ENCODE peak calls at places on chromosomes 4 and X, in eight cellular contexts. Z is IMR-90; D is SK-N-SH; L is CD8-positive, alpha-beta T cell; Y is heart left ventricle; P is H9; U is neural progenitor cell; S is PC-3. K is an unnamed sample. For H3K4me1, the result is how much of the 10 kb centered on the place peaks cover.

GRCh38 chrX:10111364-10112148 is 45.2 kb upstream of the CLCN4 start:
- DNase-seq in D (no peak), U (no peak), P (no peak), S (no peak), Y (peak), L (peak), Z (peak), K (peak)

GRCh38 chrX:103417933-103418332 is 41.6 kb downstream of the BEX3 start:
- DNase-seq in Y (no peak), Z (peak), D (no peak), U (no peak), L (no peak), P (no peak), S (no peak), K (no peak)

GRCh38 chrX:19888419-19888879 is 1.0 kb upstream of the SH3KBP1 start:
- DNase-seq in S (peak), Y (no peak), U (peak), D (peak), L (peak), Z (peak), P (no peak), K (peak)

GRCh38 chr4:71941001-71941400 is 90.8 kb upstream of the NPFFR2 start:
- DNase-seq in U (peak), Z (peak), L (no peak), S (peak), P (peak), Y (no peak), D (peak), K (no peak)

GRCh38 chr4:168501407-168501806 is 4.6 kb downstream of the PALLD start:
- DNase-seq in Z (no peak), Y (no peak), L (no peak), D (no peak), U (no peak), P (no peak), S (peak), K (no peak)

GRCh38 chr4:74873545-74874295 is 59.2 kb upstream of the PARM1 start:
- DNase-seq in Y (no peak), L (no peak), D (no peak), Z (no peak), P (no peak), U (peak), S (no peak), K (no peak)

GRCh38 chr4:41969666-41970065 is 11.9 kb upstream of the DCAF4L1 start:
- DNase-seq in Y (no peak), L (no peak), Z (no peak), S (no peak), U (no peak), D (no peak), P (no peak), K (no peak)

GRCh38 chr4:169105620-169106019 is 95.6 kb upstream of the CBR4 start:
- DNase-seq in U (no peak), S (no peak), Y (no peak), P (no peak), L (no peak), D (no peak), Z (no peak), K (no peak)

GRCh38 chr4:111046811-111047210 is 423.9 kb upstream of the PITX2 start:
- DNase-seq in P (no peak), Y (no peak), L (no peak), Z (no peak), D (no peak), S (no peak), U (no peak), K (no peak)

GRCh38 chrX:97517763-97518162 is 634.1 kb downstream of the RPA4 start:
- DNase-seq in P (no peak), U (no peak), D (no peak), S (peak), L (no peak), Y (no peak), Z (no peak), K (no peak)

GRCh38 chrX:74467656-74468055 is 46.4 kb downstream of the SLC16A2 start:
- DNase-seq in Z (no peak), L (no peak), U (no peak), P (no peak), D (no peak), S (no peak), Y (no peak), K (no peak)

GRCh38 chr4:11149612-11150259 is 279.0 kb downstream of the HS3ST1 start:
- DNase-seq in S (no peak), U (no peak), D (no peak), Z (no peak), Y (no peak), L (no peak), P (no peak), K (no peak)

GRCh38 chr4:173171098-173171497 is 2.5 kb downstream of the GALNT7 start:
- DNase-seq in L (no peak), S (peak), U (peak), D (peak), P (no peak), Y (no peak), Z (peak), K (no peak)

GRCh38 chr4:165992263-165992662 is 119.2 kb downstream of the TLL1 start:
- DNase-seq in Z (no peak), S (no peak), Y (no peak), U (no peak), P (no peak), D (no peak), L (no peak), K (no peak)

GRCh38 chrX:13223868-13224555 is 95.8 kb downstream of the ATXN3L start:
- DNase-seq in U (no peak), D (no peak), Y (no peak), S (peak), P (no peak), L (no peak), Z (peak), K (peak)

GRCh38 chr4:4855293-4856070 is 4.0 kb upstream of the MSX1 start:
- DNase-seq in U (peak), Y (peak), L (no peak), D (no peak), Z (no peak), P (no peak), S (no peak), K (no peak)

GRCh38 chrX:126552313-126553022 is at the start of gene DCAF12L1:
- DNase-seq in Y (no peak), S (no peak), L (no peak), U (peak), D (no peak), Z (no peak), P (peak), K (no peak)

GRCh38 chr4:185165605-185166063 is 22.6 kb downstream of the SLC25A4 start:
- DNase-seq in L (no peak), Z (peak), D (no peak), U (no peak), Y (no peak), P (no peak), S (no peak), K (no peak)

GRCh38 chrX:21493226-21493850 is 119.1 kb downstream of the CNKSR2 start:
- DNase-seq in Y (no peak), P (no peak), Z (peak), U (no peak), L (no peak), S (peak), D (no peak), K (no peak)

GRCh38 chr4:84966382-84967291 is at the start of gene WDFY3:
- DNase-seq in Z (peak), L (no peak), S (peak), P (peak), D (peak), U (peak), Y (peak), K (peak)

GRCh38 chr4:7210818-7211217 is 18.5 kb downstream of the SORCS2 start:
- DNase-seq in P (no peak), D (no peak), U (no peak), Y (no peak), S (peak), L (no peak), Z (peak), K (no peak)
- H3K4me1 ChIP-seq in P (under half), D (under half), U (under half), Y (under half), S (half or more), L (under half), Z (under half), K (under half)

GRCh38 chr4:16508968-16509367 is 282.7 kb upstream of the TAPT1 start:
- DNase-seq in L (no peak), S (peak), Z (no peak), D (no peak), P (no peak), U (no peak), Y (no peak), K (no peak)

GRCh38 chr4:16505726-16506125 is 279.5 kb upstream of the TAPT1 start:
- DNase-seq in S (peak), U (peak), D (peak), Z (peak), L (no peak), Y (peak), P (peak), K (no peak)
- TF ChIP-seq CTCF in S (peak), U (peak), D (peak), Z (peak), L (no peak), Y (no peak), P (peak), K (no peak)

GRCh38 chrX:16851421-16851820 is 18.7 kb downstream of the RBBP7 start:
- DNase-seq in U (no peak), L (no peak), Y (no peak), Z (peak), S (no peak), P (no peak), D (no peak), K (no peak)

GRCh38 chrX:16851827-16852226 is 18.3 kb downstream of the RBBP7 start:
- DNase-seq in U (no peak), Y (no peak), D (no peak), Z (no peak), L (no peak), S (no peak), P (no peak), K (no peak)

GRCh38 chrX:16852617-16853179 is 17.5 kb downstream of the RBBP7 start:
- DNase-seq in U (no peak), D (no peak), Y (no peak), P (no peak), Z (no peak), S (no peak), L (no peak), K (no peak)

GRCh38 chrX:16845686-16846085 is 24.5 kb downstream of the RBBP7 start:
- DNase-seq in Z (no peak), U (no peak), Y (no peak), D (no peak), S (no peak), L (no peak), P (no peak), K (no peak)

DNA sequence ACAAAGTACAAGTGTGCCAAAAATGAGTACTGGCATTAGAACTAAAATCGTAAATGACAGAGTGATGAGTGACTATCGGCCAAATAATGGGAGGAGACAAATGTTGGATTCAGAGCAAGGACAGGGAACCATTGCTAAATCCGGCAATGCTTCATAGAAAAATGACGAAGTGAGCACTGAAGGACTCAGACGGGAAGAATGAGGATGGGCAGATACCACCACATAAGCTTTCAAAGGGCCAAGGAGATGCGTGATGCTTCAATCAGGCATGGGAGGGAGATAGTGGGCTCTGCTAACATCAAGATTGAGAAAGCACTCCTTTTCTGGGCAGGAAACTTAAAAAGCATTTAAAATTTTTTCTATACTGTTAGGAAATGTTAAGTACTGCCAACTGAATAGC is 21.6 kb downstream of the RBBP7 start:
- DNase-seq in L (no peak), S (no peak), Z (no peak), U (no peak), D (no peak), Y (no peak), P (no peak), K (no peak)
- H3K4me1 ChIP-seq in L (under half), S (under half), Z (under half), U (under half), D (under half), Y (under half), P (under half), K (under half)

GRCh38 chr4:163816494-163816893 is 322.0 kb downstream of the TMA16 start:
- DNase-seq in L (no peak), D (no peak), Y (no peak), U (peak), Z (no peak), P (no peak), S (no peak), K (no peak)
- TF ChIP-seq CTCF in L (no peak), D (no peak), Y (no peak), U (peak), Z (no peak), P (peak), S (no peak), K (no peak)

DNA sequence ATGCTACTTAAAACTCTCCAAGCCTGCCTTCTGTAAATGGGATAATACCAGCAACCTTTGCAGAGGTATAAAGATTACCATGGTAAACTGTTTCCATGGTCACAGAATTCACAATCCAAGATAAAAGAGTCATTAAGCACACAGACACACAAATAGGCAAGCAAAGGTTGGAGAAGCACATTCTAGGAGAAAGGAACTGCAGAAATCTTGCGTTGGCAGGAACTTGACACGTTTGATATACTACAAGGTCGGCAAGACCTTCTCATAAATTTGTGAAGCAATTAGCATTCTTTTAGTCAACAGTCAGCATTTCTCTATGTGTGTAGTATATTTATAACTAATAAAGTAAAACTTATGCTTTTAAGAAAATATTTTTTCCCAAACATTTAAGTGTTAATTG is 12.3 kb upstream of the CHRNA9 start:
- DNase-seq in S (no peak), L (no peak), P (no peak), Z (no peak), Y (no peak), D (no peak), U (no peak), K (no peak)
- H3K4me1 ChIP-seq in S (under half), L (under half), P (under half), Z (under half), Y (under half), D (under half), U (under half), K (under half)

DNA sequence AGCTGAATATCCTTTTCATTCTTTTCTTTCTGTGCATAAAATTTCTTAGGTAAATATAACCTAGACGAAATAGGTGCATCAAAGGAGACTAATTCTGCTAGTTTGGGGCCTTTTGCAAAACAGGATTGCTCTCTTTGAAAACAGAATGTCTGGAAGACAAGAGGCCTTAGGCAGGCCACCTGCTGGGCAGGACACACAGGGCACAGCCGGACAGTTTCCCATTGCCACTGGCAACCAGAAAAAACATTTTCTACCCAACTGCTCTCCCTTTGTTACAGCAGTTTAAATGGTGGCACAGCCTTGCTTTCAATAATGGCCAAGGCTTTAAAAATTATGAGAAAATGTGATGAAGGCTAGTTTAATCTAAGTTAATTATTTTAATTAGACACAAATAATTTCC is 600.5 kb downstream of the SPRY1 start:
- DNase-seq in S (peak), D (no peak), Y (no peak), P (no peak), U (peak), Z (no peak), L (no peak), K (no peak)
- TF ChIP-seq CTCF in S (no peak), D (no peak), Y (no peak), P (no peak), U (no peak), Z (no peak), L (no peak), K (no peak)

GRCh38 chr4:101018836-101019235 is 328.5 kb downstream of the PPP3CA start:
- DNase-seq in P (no peak), Y (no peak), Z (no peak), U (no peak), D (no peak), L (no peak), S (no peak), K (no peak)

GRCh38 chr4:101019941-101020401 is 327.4 kb downstream of the PPP3CA start:
- DNase-seq in Y (no peak), P (no peak), U (no peak), S (peak), D (no peak), L (no peak), Z (peak), K (no peak)

GRCh38 chr4:101022151-101023024 is 324.9 kb downstream of the PPP3CA start:
- DNase-seq in Z (peak), Y (no peak), P (no peak), S (peak), U (no peak), D (no peak), L (no peak), K (no peak)

GRCh38 chr4:101019313-101019712 is 328.0 kb downstream of the PPP3CA start:
- DNase-seq in D (no peak), Y (no peak), U (no peak), P (no peak), S (no peak), Z (no peak), L (no peak), K (no peak)

DNA sequence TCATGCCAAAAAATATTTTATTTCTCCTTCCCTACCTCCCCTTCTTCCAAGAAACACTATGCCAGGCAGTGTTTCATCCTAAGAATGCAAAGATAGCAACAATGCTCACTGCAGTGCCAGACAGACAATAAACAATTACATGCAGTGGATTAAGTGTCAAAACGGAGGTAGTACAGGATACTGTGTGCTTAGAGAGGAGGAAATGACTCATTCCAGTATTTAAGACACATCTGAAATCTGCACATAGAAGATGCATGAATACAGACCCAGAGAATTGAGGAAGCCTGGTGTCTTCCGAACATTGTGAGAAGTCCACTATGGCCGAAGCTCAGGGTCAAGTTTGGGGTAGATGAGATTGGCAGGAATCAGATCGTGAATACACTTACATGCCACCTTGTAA is 326.4 kb downstream of the PPP3CA start:
- DNase-seq in D (no peak), Z (peak), P (no peak), S (peak), Y (no peak), U (no peak), L (no peak), K (no peak)
- H3K4me1 ChIP-seq in D (under half), Z (under half), P (under half), S (under half), Y (under half), U (under half), L (under half), K (under half)

DNA sequence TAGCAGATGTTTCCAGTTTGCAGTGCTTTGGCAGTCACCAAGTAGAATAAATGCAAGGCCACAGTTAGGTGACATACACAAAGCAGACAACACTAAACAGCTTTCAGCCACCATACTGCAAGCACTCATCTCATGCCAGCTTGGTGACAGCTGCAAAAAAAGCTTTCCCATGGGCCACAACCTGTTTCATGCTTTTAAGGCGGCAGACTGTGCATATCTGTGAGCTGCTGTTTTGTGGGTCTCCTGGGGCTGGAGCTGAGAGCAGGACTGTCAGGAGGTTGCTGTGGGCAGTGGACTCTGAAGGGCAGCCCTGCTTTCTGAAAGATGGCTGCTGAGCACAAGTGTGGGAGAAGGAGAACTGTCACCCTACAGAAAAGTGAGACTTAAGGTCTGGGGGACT is 82.6 kb downstream of the FHDC1 start:
- DNase-seq in Z (no peak), L (no peak), U (no peak), Y (no peak), P (no peak), D (no peak), S (no peak), K (no peak)
- TF ChIP-seq CTCF in Z (no peak), L (no peak), U (no peak), Y (no peak), P (no peak), D (no peak), S (no peak), K (no peak)

K was measured in mucosa of descending colon.